ENCODE peak calls at places on chromosome X, in six cellular contexts. One of them, this sample, is unnamed.

GRCh38 chrX:9538544-9539045 is 73.7 kb downstream of the TBL1X start:
- DNase-seq in mucosa of descending colon: peak
- DNase-seq in AG04450: no peak
- DNase-seq in PC-3: no peak
- DNase-seq in astrocyte of the spinal cord: no peak
- DNase-seq in mammary epithelial cell: no peak
- DNase-seq in this sample: no peak

GRCh38 chrX:45807572-45808425 is 607.1 kb upstream of the DIPK2B start:
- DNase-seq in mucosa of descending colon: no peak
- DNase-seq in AG04450: no peak
- DNase-seq in PC-3: no peak
- DNase-seq in astrocyte of the spinal cord: peak
- DNase-seq in mammary epithelial cell: peak
- DNase-seq in this sample: peak

GRCh38 chrX:100649550-100650356 is 5.8 kb downstream of the SRPX2 start:
- DNase-seq in mucosa of descending colon: peak
- DNase-seq in AG04450: peak
- DNase-seq in PC-3: peak
- DNase-seq in astrocyte of the spinal cord: peak
- DNase-seq in mammary epithelial cell: peak
- DNase-seq in this sample: peak

GRCh38 chrX:485368-485767 is 98.7 kb upstream of the PPP2R3B start:
- DNase-seq in mucosa of descending colon: no peak
- DNase-seq in AG04450: no peak
- DNase-seq in PC-3: no peak
- DNase-seq in astrocyte of the spinal cord: no peak
- DNase-seq in mammary epithelial cell: no peak
- DNase-seq in this sample: no peak

GRCh38 chrX:42149786-42150185 is 226.4 kb upstream of the CASK start:
- DNase-seq in mucosa of descending colon: no peak
- DNase-seq in AG04450: no peak
- DNase-seq in PC-3: no peak
- DNase-seq in astrocyte of the spinal cord: no peak
- DNase-seq in mammary epithelial cell: peak
- DNase-seq in this sample: no peak

GRCh38 chrX:153944140-153944799 is at the start of gene RENBP:
- DNase-seq in mucosa of descending colon: peak
- DNase-seq in AG04450: no peak
- DNase-seq in PC-3: no peak
- DNase-seq in astrocyte of the spinal cord: no peak
- DNase-seq in mammary epithelial cell: no peak
- DNase-seq in this sample: no peak

GRCh38 chrX:4710618-4711433 is 997.4 kb upstream of the PRKX start:
- DNase-seq in mucosa of descending colon: no peak
- DNase-seq in AG04450: no peak
- DNase-seq in PC-3: no peak
- DNase-seq in astrocyte of the spinal cord: no peak
- DNase-seq in mammary epithelial cell: peak
- DNase-seq in this sample: peak

GRCh38 chrX:123339201-123339905 is 155.3 kb downstream of the GRIA3 start:
- DNase-seq in mucosa of descending colon: no peak
- DNase-seq in AG04450: no peak
- DNase-seq in PC-3: peak
- DNase-seq in astrocyte of the spinal cord: peak
- DNase-seq in mammary epithelial cell: peak
- DNase-seq in this sample: peak

GRCh38 chrX:154827624-154828408 is 6.6 kb downstream of the SMIM9 start:
- DNase-seq in mucosa of descending colon: no peak
- DNase-seq in AG04450: no peak
- DNase-seq in PC-3: no peak
- DNase-seq in astrocyte of the spinal cord: no peak
- DNase-seq in mammary epithelial cell: no peak
- DNase-seq in this sample: no peak

GRCh38 chrX:66638591-66639500 is at the start of gene EDA2R:
- DNase-seq in mucosa of descending colon: no peak
- DNase-seq in AG04450: no peak
- DNase-seq in PC-3: no peak
- DNase-seq in astrocyte of the spinal cord: peak
- DNase-seq in mammary epithelial cell: peak
- DNase-seq in this sample: peak

DNA sequence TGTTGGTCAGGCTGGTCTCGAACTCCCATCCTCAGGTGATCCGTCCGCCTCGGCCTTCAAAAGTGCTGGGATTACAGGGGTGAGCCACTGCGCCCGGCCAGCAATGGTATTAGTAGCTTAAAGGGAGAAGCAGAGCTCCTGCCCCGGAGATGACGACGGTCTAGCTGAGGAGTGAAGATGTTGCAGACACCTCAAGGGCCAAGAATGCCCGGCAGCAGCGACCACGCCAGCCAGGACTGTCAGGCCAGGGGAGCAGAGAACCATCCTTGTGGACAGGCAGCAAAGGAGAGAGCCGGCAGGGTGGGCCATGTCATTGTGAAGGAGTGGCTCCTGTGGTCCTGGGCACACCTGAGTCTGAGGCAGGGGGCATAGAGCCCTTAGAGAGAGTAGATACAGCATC is 210.1 kb upstream of the BCOR start:
- DNase-seq in mucosa of descending colon: no peak
- DNase-seq in AG04450: no peak
- DNase-seq in PC-3: no peak
- DNase-seq in astrocyte of the spinal cord: no peak
- DNase-seq in mammary epithelial cell: no peak
- DNase-seq in this sample: no peak
- H3K4me3 ChIP-seq in mucosa of descending colon: no peak
- H3K4me3 ChIP-seq in AG04450: no peak
- H3K4me3 ChIP-seq in PC-3: no peak
- H3K4me3 ChIP-seq in astrocyte of the spinal cord: no peak
- H3K4me3 ChIP-seq in mammary epithelial cell: no peak
- H3K4me3 ChIP-seq in this sample: no peak

GRCh38 chrX:145818522-145819075 is 970 bp downstream of the SLITRK2 start:
- DNase-seq in mucosa of descending colon: no peak
- DNase-seq in AG04450: no peak
- DNase-seq in PC-3: no peak
- DNase-seq in astrocyte of the spinal cord: no peak
- DNase-seq in mammary epithelial cell: no peak
- DNase-seq in this sample: no peak
- H3K4me3 ChIP-seq in mucosa of descending colon: no peak
- H3K4me3 ChIP-seq in AG04450: no peak
- H3K4me3 ChIP-seq in PC-3: no peak
- H3K4me3 ChIP-seq in astrocyte of the spinal cord: peak
- H3K4me3 ChIP-seq in mammary epithelial cell: no peak
- H3K4me3 ChIP-seq in this sample: no peak

GRCh38 chrX:72304877-72305276 is 837 bp downstream of the CITED1 start:
- DNase-seq in mucosa of descending colon: no peak
- DNase-seq in AG04450: no peak
- DNase-seq in PC-3: no peak
- DNase-seq in astrocyte of the spinal cord: no peak
- DNase-seq in mammary epithelial cell: no peak
- DNase-seq in this sample: no peak
- H3K4me3 ChIP-seq in mucosa of descending colon: no peak
- H3K4me3 ChIP-seq in AG04450: peak
- H3K4me3 ChIP-seq in PC-3: no peak
- H3K4me3 ChIP-seq in astrocyte of the spinal cord: no peak
- H3K4me3 ChIP-seq in mammary epithelial cell: no peak
- H3K4me3 ChIP-seq in this sample: peak

DNA sequence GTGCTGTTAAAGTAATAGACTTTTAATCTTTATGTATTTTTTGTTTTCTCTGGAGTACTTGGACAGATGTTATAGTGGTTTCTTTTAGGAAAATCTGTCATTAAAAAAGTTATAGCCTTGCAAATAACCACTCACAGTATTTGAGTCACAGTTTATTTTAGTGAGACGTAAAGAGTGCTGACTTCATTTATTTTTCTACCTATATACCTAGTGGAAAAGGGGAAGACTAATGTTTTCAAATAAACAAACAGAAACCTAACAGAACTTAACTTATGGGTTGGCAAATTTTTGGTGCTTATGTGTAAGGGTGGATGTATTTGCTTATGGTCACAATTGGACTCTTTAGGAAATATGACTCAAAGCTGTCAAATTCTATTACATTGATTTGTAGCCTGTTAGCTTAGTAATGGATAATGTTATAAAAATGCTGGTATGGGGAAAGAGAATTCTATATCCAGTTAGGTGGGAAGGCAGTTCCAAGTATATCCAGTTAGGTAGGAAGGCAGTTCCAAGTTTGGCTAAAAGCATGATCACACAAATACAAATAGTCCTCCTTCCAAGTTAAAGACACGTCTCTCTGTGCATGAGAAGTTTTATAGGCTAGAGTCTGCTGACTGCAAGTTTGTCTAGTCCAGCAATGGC is 61.9 kb downstream of the SLC9A6 start:
- DNase-seq in mucosa of descending colon: no peak
- DNase-seq in AG04450: no peak
- DNase-seq in PC-3: peak
- DNase-seq in astrocyte of the spinal cord: peak
- DNase-seq in mammary epithelial cell: no peak
- DNase-seq in this sample: no peak
- H3K4me3 ChIP-seq in mucosa of descending colon: no peak
- H3K4me3 ChIP-seq in AG04450: no peak
- H3K4me3 ChIP-seq in PC-3: peak
- H3K4me3 ChIP-seq in astrocyte of the spinal cord: no peak
- H3K4me3 ChIP-seq in mammary epithelial cell: no peak
- H3K4me3 ChIP-seq in this sample: no peak